ENCODE peak calls at places on chromosomes 4 and X, in four cellular contexts. O is D341Med, R is endothelial cell, C is neural crest cell. I is an unnamed sample.

GRCh38 chr4:105631818-105632400 is 76.6 kb downstream of the INTS12 start:
- DNase-seq in O (no peak), R (no peak), C (no peak), I (no peak)

GRCh38 chrX:114959729-114960128 is 57.7 kb downstream of the IL13RA2 start:
- DNase-seq in O (no peak), C (no peak), R (no peak), I (no peak)

GRCh38 chr4:145719752-145720624 is 40.0 kb downstream of the C4orf51 start:
- DNase-seq in O (no peak), R (no peak), C (no peak), I (no peak)

GRCh38 chr4:5618051-5619010 is 90.0 kb downstream of the EVC2 start:
- DNase-seq in C (no peak), O (no peak), R (no peak), I (no peak)

GRCh38 chr4:37246891-37247290 is 2.3 kb downstream of the NWD2 start:
- DNase-seq in O (no peak), R (no peak), C (no peak), I (no peak)

GRCh38 chr4:188976644-188977115 is 837.4 kb downstream of the TRIML1 start:
- DNase-seq in O (no peak), R (no peak), C (no peak), I (no peak)

GRCh38 chr4:88147799-88148217 is 10.6 kb downstream of the ABCG2 start:
- DNase-seq in R (no peak), C (no peak), O (no peak), I (no peak)

GRCh38 chrX:10217218-10217617 is 60.4 kb downstream of the CLCN4 start:
- DNase-seq in O (no peak), R (no peak), C (no peak), I (no peak)

GRCh38 chrX:153642313-153642654 is 4.7 kb upstream of the DUSP9 start:
- DNase-seq in R (no peak), O (peak), C (no peak), I (peak)

GRCh38 chr4:155855897-155856296 is 10.2 kb downstream of the ASIC5 start:
- DNase-seq in C (no peak), O (no peak), R (no peak), I (no peak)

GRCh38 chrX:75582511-75582910 is 59.7 kb upstream of the ZDHHC15 start:
- DNase-seq in O (no peak), R (no peak), C (no peak), I (no peak)

GRCh38 chr4:123750044-123750443 is 353.4 kb downstream of the SPRY1 start:
- DNase-seq in O (peak), R (no peak), C (no peak), I (no peak)

GRCh38 chr4:10605746-10606482 is 78.7 kb downstream of the CLNK start:
- DNase-seq in C (no peak), O (no peak), R (no peak), I (no peak)